ENCODE peak calls at places on chromosomes 5 and 9, in five cellular contexts. One of them, this sample, is unnamed.

GRCh38 chr9:98231770-98232478 is 23.5 kb downstream of the TBC1D2 start:
- DNase-seq in GM12891: no peak
- DNase-seq in erythroblast: no peak
- DNase-seq in IMR-90: peak
- DNase-seq in HCT116: no peak
- DNase-seq in this sample: peak

GRCh38 chr9:15837079-15837679 is 284.3 kb downstream of the CCDC171 start:
- DNase-seq in GM12891: no peak
- DNase-seq in erythroblast: peak
- DNase-seq in IMR-90: peak
- DNase-seq in HCT116: peak
- DNase-seq in this sample: peak

GRCh38 chr5:160169326-160169725 is 50.1 kb upstream of the PWWP2A start:
- DNase-seq in GM12891: no peak
- DNase-seq in erythroblast: no peak
- DNase-seq in IMR-90: peak
- DNase-seq in HCT116: no peak
- DNase-seq in this sample: peak

GRCh38 chr9:99030082-99030481 is 74.8 kb upstream of the TGFBR1 start:
- DNase-seq in GM12891: no peak
- DNase-seq in erythroblast: no peak
- DNase-seq in IMR-90: peak
- DNase-seq in HCT116: no peak
- DNase-seq in this sample: no peak

GRCh38 chr5:149257875-149258705 is 13.6 kb upstream of the AFAP1L1 start:
- DNase-seq in GM12891: no peak
- DNase-seq in erythroblast: no peak
- DNase-seq in IMR-90: peak
- DNase-seq in HCT116: no peak
- DNase-seq in this sample: no peak

GRCh38 chr5:149071216-149071615 is 8.4 kb upstream of the SH3TC2 start:
- DNase-seq in GM12891: no peak
- DNase-seq in erythroblast: no peak
- DNase-seq in IMR-90: no peak
- DNase-seq in HCT116: no peak
- DNase-seq in this sample: no peak

GRCh38 chr5:56207537-56207936 is 25.6 kb downstream of the ANKRD55 start:
- DNase-seq in GM12891: no peak
- DNase-seq in erythroblast: no peak
- DNase-seq in IMR-90: peak
- DNase-seq in HCT116: no peak
- DNase-seq in this sample: no peak

GRCh38 chr5:157574456-157575095 is 999 bp downstream of the ADAM19 start:
- DNase-seq in GM12891: no peak
- DNase-seq in erythroblast: no peak
- DNase-seq in IMR-90: peak
- DNase-seq in HCT116: no peak
- DNase-seq in this sample: no peak

GRCh38 chr9:114691046-114691955 is 9.3 kb upstream of the TEX48 start:
- DNase-seq in GM12891: no peak
- DNase-seq in erythroblast: no peak
- DNase-seq in IMR-90: peak
- DNase-seq in HCT116: peak
- DNase-seq in this sample: peak

GRCh38 chr9:7656648-7657047 is 142.9 kb downstream of the DMAC1 start:
- DNase-seq in GM12891: no peak
- DNase-seq in erythroblast: no peak
- DNase-seq in IMR-90: peak
- DNase-seq in HCT116: no peak
- DNase-seq in this sample: no peak

GRCh38 chr5:119347996-119348395 is 7.8 kb upstream of the TNFAIP8 start:
- DNase-seq in GM12891: no peak
- DNase-seq in erythroblast: no peak
- DNase-seq in IMR-90: peak
- DNase-seq in HCT116: no peak
- DNase-seq in this sample: no peak

GRCh38 chr9:128901822-128902221 is 19.0 kb upstream of the PHYHD1 start:
- DNase-seq in GM12891: no peak
- DNase-seq in erythroblast: no peak
- DNase-seq in IMR-90: no peak
- DNase-seq in HCT116: no peak
- DNase-seq in this sample: no peak

GRCh38 chr5:103532116-103532734 is 30.4 kb downstream of the NUDT12 start:
- DNase-seq in GM12891: no peak
- DNase-seq in erythroblast: no peak
- DNase-seq in IMR-90: no peak
- DNase-seq in HCT116: no peak
- DNase-seq in this sample: no peak

GRCh38 chr9:78612089-78612488 is 315.2 kb downstream of the PSAT1 start:
- DNase-seq in GM12891: no peak
- DNase-seq in erythroblast: no peak
- DNase-seq in IMR-90: peak
- DNase-seq in HCT116: no peak
- DNase-seq in this sample: peak

GRCh38 chr5:83277953-83278352 is 193.6 kb upstream of the VCAN start:
- DNase-seq in GM12891: no peak
- DNase-seq in erythroblast: no peak
- DNase-seq in IMR-90: no peak
- DNase-seq in HCT116: no peak
- DNase-seq in this sample: no peak

GRCh38 chr5:132655821-132656773 is 1.9 kb upstream of the IL13 start:
- DNase-seq in GM12891: no peak
- DNase-seq in erythroblast: peak
- DNase-seq in IMR-90: no peak
- DNase-seq in HCT116: no peak
- DNase-seq in this sample: no peak

DNA sequence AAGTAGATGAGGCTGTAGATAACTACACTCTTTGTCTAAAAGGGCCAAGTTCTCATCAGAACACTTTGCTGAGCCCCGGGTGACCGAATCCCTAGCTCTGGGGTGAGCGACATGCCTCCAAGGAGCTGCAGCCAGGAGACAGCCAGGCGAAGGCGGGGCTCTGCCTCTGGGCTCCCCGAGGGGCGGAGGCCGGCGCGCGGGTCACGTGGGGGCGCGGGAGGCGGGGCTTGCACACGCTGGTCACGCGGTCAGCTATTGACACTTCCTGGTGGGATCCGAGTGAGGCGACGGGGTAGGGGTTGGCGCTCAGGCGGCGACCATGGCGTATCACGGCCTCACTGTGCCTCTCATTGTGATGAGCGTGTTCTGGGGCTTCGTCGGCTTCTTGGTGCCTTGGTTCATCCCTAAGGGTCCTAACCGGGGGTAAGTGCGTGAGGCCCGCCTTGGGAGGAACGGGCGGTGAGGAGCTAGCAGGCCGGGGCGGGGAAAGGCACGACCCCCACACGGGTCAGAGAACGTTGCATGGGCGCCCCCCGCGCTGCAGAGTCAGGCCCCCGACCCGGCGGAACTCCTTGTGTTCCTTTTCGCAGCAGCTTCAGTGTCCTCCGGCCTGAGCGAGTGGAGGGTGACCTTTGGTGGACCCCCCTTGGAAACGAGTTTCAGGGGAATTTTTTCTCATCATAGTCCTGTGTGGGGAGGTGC is at the start of gene ATP6V0E1:
- DNase-seq in GM12891: peak
- DNase-seq in erythroblast: peak
- DNase-seq in IMR-90: peak
- DNase-seq in HCT116: peak
- DNase-seq in this sample: peak
- TF ChIP-seq POLR2A in GM12891: peak
- TF ChIP-seq POLR2A in erythroblast: peak
- TF ChIP-seq POLR2A in IMR-90: peak
- TF ChIP-seq POLR2A in HCT116: peak
- TF ChIP-seq POLR2A in this sample: peak

DNA sequence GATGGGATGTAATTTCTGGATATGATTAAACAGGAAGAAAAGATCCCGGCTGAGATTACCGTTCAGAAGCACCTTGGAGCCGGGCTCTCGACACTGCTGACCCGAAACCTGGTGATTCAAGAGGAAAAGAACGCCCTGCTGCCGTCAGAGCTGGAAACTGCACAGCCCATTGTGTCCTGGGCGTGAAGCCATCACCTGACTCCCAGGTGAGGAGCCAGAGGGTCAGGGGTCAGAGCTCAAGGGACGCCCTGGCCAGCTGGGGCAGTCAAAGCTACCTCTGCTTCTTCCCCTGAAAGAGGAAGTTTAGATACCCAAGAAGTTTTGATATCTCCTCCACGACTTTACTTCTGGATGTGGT is 17.8 kb upstream of the SLC12A7 start:
- DNase-seq in GM12891: no peak
- DNase-seq in erythroblast: no peak
- DNase-seq in IMR-90: no peak
- DNase-seq in HCT116: no peak
- DNase-seq in this sample: no peak
- TF ChIP-seq POLR2A in GM12891: no peak
- TF ChIP-seq POLR2A in erythroblast: no peak
- TF ChIP-seq POLR2A in IMR-90: no peak
- TF ChIP-seq POLR2A in HCT116: no peak
- TF ChIP-seq POLR2A in this sample: no peak

DNA sequence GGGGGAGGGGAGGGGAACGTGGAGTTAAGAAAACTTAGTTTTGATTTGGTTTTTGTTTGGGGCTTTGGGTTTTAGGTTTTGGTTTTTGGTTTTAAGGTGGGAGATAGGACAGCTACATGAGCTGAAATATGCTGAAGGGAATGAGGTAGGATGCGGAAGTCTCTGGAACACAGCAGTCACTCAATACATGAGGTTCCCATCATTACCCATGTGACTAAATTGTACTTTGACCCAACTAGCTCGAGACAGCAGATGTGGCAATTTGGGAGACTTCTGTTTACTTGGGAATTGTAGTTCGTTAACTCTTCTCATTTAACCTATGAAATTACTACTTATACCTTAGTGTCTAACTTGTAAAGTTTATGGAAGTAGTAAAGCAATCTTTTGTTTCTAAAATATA is 124.2 kb downstream of the TLE1 start:
- DNase-seq in GM12891: no peak
- DNase-seq in erythroblast: no peak
- DNase-seq in IMR-90: no peak
- DNase-seq in HCT116: no peak
- DNase-seq in this sample: no peak
- TF ChIP-seq POLR2A in GM12891: no peak
- TF ChIP-seq POLR2A in erythroblast: no peak
- TF ChIP-seq POLR2A in IMR-90: no peak
- TF ChIP-seq POLR2A in HCT116: no peak
- TF ChIP-seq POLR2A in this sample: no peak

GRCh38 chr9:86945868-86946711 is 1.2 kb downstream of the GAS1 start:
- DNase-seq in GM12891: peak
- DNase-seq in erythroblast: peak
- DNase-seq in IMR-90: peak
- DNase-seq in HCT116: no peak
- DNase-seq in this sample: peak
- TF ChIP-seq POLR2A in GM12891: no peak
- TF ChIP-seq POLR2A in erythroblast: no peak
- TF ChIP-seq POLR2A in IMR-90: no peak
- TF ChIP-seq POLR2A in HCT116: no peak
- TF ChIP-seq POLR2A in this sample: no peak

This sample was measured in H54.